ENCODE peak calls at places on chromosomes 3 and 15, in five cellular contexts. One of them, this sample, is unnamed. For H3K4me1, the result is how much of the 10 kb centered on the place peaks cover.

GRCh38 chr3:185347392-185347791 is 15.5 kb upstream of the MAP3K13 start:
- DNase-seq in mesendoderm: no peak
- DNase-seq in IMR-90: no peak
- DNase-seq in mammary epithelial cell: no peak
- DNase-seq in fibroblast of lung: no peak
- DNase-seq in this sample: no peak

GRCh38 chr3:58347984-58348383 is 15.3 kb downstream of the PXK start:
- DNase-seq in fibroblast of lung: no peak
- DNase-seq in IMR-90: no peak
- DNase-seq in mammary epithelial cell: no peak
- DNase-seq in mesendoderm: no peak
- DNase-seq in this sample: no peak

GRCh38 chr15:90059208-90059985 is 42.9 kb downstream of the IDH2 start:
- DNase-seq in mesendoderm: peak
- DNase-seq in fibroblast of lung: no peak
- DNase-seq in mammary epithelial cell: no peak
- DNase-seq in IMR-90: no peak
- DNase-seq in this sample: peak

GRCh38 chr3:30426319-30426993 is 179.9 kb upstream of the TGFBR2 start:
- DNase-seq in mammary epithelial cell: no peak
- DNase-seq in fibroblast of lung: peak
- DNase-seq in mesendoderm: peak
- DNase-seq in IMR-90: peak
- DNase-seq in this sample: peak

GRCh38 chr3:14352002-14352627 is 50.3 kb upstream of the SLC6A6 start:
- DNase-seq in IMR-90: peak
- DNase-seq in fibroblast of lung: no peak
- DNase-seq in mammary epithelial cell: no peak
- DNase-seq in mesendoderm: peak
- DNase-seq in this sample: peak

GRCh38 chr15:20645956-20646355 is 104.4 kb upstream of the GOLGA6L6 start:
- DNase-seq in fibroblast of lung: no peak
- DNase-seq in IMR-90: no peak
- DNase-seq in mesendoderm: no peak
- DNase-seq in mammary epithelial cell: peak
- DNase-seq in this sample: peak

GRCh38 chr3:105836533-105836932 is 32.3 kb downstream of the CBLB start:
- DNase-seq in IMR-90: peak
- DNase-seq in fibroblast of lung: peak
- DNase-seq in mammary epithelial cell: peak
- DNase-seq in mesendoderm: no peak
- DNase-seq in this sample: no peak

GRCh38 chr3:63351159-63352007 is 73.3 kb downstream of the SYNPR start:
- DNase-seq in mammary epithelial cell: peak
- DNase-seq in IMR-90: peak
- DNase-seq in mesendoderm: peak
- DNase-seq in fibroblast of lung: peak
- DNase-seq in this sample: no peak

GRCh38 chr3:24145981-24146822 is 201.1 kb downstream of the NR1D2 start:
- DNase-seq in IMR-90: peak
- DNase-seq in mammary epithelial cell: peak
- DNase-seq in fibroblast of lung: peak
- DNase-seq in mesendoderm: peak
- DNase-seq in this sample: no peak

GRCh38 chr3:55664387-55664786 is 177.3 kb upstream of the WNT5A start:
- DNase-seq in fibroblast of lung: no peak
- DNase-seq in mesendoderm: peak
- DNase-seq in IMR-90: no peak
- DNase-seq in mammary epithelial cell: no peak
- DNase-seq in this sample: no peak

GRCh38 chr3:177382944-177383343 is 185.7 kb upstream of the TBL1XR1 start:
- DNase-seq in IMR-90: no peak
- DNase-seq in mammary epithelial cell: peak
- DNase-seq in fibroblast of lung: no peak
- DNase-seq in mesendoderm: no peak
- DNase-seq in this sample: no peak

GRCh38 chr15:67114846-67115521 is 49.6 kb downstream of the SMAD3 start:
- DNase-seq in mammary epithelial cell: no peak
- DNase-seq in mesendoderm: peak
- DNase-seq in fibroblast of lung: peak
- DNase-seq in IMR-90: peak
- DNase-seq in this sample: no peak

GRCh38 chr15:40470423-40471104 is at the start of gene CHST14:
- DNase-seq in fibroblast of lung: peak
- DNase-seq in mesendoderm: peak
- DNase-seq in IMR-90: peak
- DNase-seq in mammary epithelial cell: no peak
- DNase-seq in this sample: peak

GRCh38 chr3:138846350-138846756 is 11.6 kb upstream of the PIK3CB start:
- DNase-seq in IMR-90: no peak
- DNase-seq in fibroblast of lung: no peak
- DNase-seq in mesendoderm: peak
- DNase-seq in mammary epithelial cell: no peak
- DNase-seq in this sample: no peak

GRCh38 chr15:42152921-42153680 is 3.3 kb downstream of the PLA2G4F start:
- DNase-seq in mammary epithelial cell: no peak
- DNase-seq in mesendoderm: no peak
- DNase-seq in IMR-90: no peak
- DNase-seq in fibroblast of lung: no peak
- DNase-seq in this sample: no peak

GRCh38 chr3:4290272-4290893 is 12.8 kb upstream of the SETMAR start:
- DNase-seq in mammary epithelial cell: peak
- DNase-seq in fibroblast of lung: peak
- DNase-seq in mesendoderm: peak
- DNase-seq in IMR-90: peak
- DNase-seq in this sample: no peak

GRCh38 chr3:155701882-155702465 is 42.9 kb downstream of the PLCH1 start:
- DNase-seq in IMR-90: peak
- DNase-seq in fibroblast of lung: peak
- DNase-seq in mesendoderm: peak
- DNase-seq in mammary epithelial cell: peak
- DNase-seq in this sample: no peak

GRCh38 chr15:38041576-38041975 is 107.1 kb downstream of the TMCO5A start:
- DNase-seq in fibroblast of lung: peak
- DNase-seq in mesendoderm: peak
- DNase-seq in mammary epithelial cell: peak
- DNase-seq in IMR-90: peak
- DNase-seq in this sample: no peak

GRCh38 chr3:43691120-43692002 is 623 bp downstream of the ABHD5 start:
- DNase-seq in fibroblast of lung: peak
- DNase-seq in IMR-90: peak
- DNase-seq in mammary epithelial cell: peak
- DNase-seq in mesendoderm: peak
- DNase-seq in this sample: peak

GRCh38 chr3:117893638-117894037 is 1141.0 kb downstream of the IGSF11 start:
- DNase-seq in mammary epithelial cell: no peak
- DNase-seq in fibroblast of lung: peak
- DNase-seq in IMR-90: no peak
- DNase-seq in mesendoderm: no peak
- DNase-seq in this sample: no peak

GRCh38 chr3:8538904-8539303 is 37.3 kb downstream of the LMCD1 start:
- DNase-seq in IMR-90: peak
- DNase-seq in mammary epithelial cell: no peak
- DNase-seq in mesendoderm: no peak
- DNase-seq in fibroblast of lung: peak
- DNase-seq in this sample: no peak

GRCh38 chr15:77020348-77021087 is 25.6 kb downstream of the PSTPIP1 start:
- DNase-seq in mesendoderm: no peak
- DNase-seq in IMR-90: no peak
- DNase-seq in mammary epithelial cell: no peak
- DNase-seq in fibroblast of lung: no peak
- DNase-seq in this sample: peak

GRCh38 chr15:88909956-88910831 is 3.0 kb downstream of the MFGE8 start:
- DNase-seq in fibroblast of lung: no peak
- DNase-seq in IMR-90: no peak
- DNase-seq in mesendoderm: no peak
- DNase-seq in mammary epithelial cell: no peak
- DNase-seq in this sample: no peak

GRCh38 chr15:76299786-76300185 is 11.5 kb downstream of the ETFA start:
- DNase-seq in fibroblast of lung: no peak
- DNase-seq in mesendoderm: no peak
- DNase-seq in mammary epithelial cell: no peak
- DNase-seq in IMR-90: no peak
- DNase-seq in this sample: no peak

GRCh38 chr3:73353661-73354217 is 271.0 kb downstream of the PDZRN3 start:
- DNase-seq in mesendoderm: peak
- DNase-seq in fibroblast of lung: peak
- DNase-seq in IMR-90: peak
- DNase-seq in mammary epithelial cell: no peak
- DNase-seq in this sample: no peak

GRCh38 chr15:47442366-47442765 is 274.9 kb upstream of the SEMA6D start:
- DNase-seq in IMR-90: peak
- DNase-seq in mesendoderm: no peak
- DNase-seq in mammary epithelial cell: no peak
- DNase-seq in fibroblast of lung: no peak
- DNase-seq in this sample: no peak

GRCh38 chr3:25021816-25022215 is 406.2 kb upstream of the RARB start:
- DNase-seq in IMR-90: peak
- DNase-seq in mammary epithelial cell: peak
- DNase-seq in fibroblast of lung: peak
- DNase-seq in mesendoderm: peak
- DNase-seq in this sample: no peak

GRCh38 chr3:147404000-147404799 is 2.1 kb downstream of the ZIC4 start:
- DNase-seq in mesendoderm: no peak
- DNase-seq in mammary epithelial cell: no peak
- DNase-seq in fibroblast of lung: no peak
- DNase-seq in IMR-90: no peak
- DNase-seq in this sample: no peak

GRCh38 chr15:28919679-28920655 is 34.2 kb downstream of the APBA2 start:
- DNase-seq in mammary epithelial cell: no peak
- DNase-seq in IMR-90: no peak
- DNase-seq in mesendoderm: no peak
- DNase-seq in fibroblast of lung: no peak
- DNase-seq in this sample: no peak

GRCh38 chr15:57150066-57150865 is 226.0 kb upstream of the CGNL1 start:
- DNase-seq in mammary epithelial cell: peak
- DNase-seq in IMR-90: peak
- DNase-seq in fibroblast of lung: peak
- DNase-seq in mesendoderm: no peak
- DNase-seq in this sample: no peak

GRCh38 chr15:70270752-70271111 is 173.0 kb upstream of the TLE3 start:
- DNase-seq in IMR-90: no peak
- DNase-seq in mesendoderm: no peak
- DNase-seq in mammary epithelial cell: no peak
- DNase-seq in fibroblast of lung: no peak
- DNase-seq in this sample: no peak

GRCh38 chr15:70271422-70272088 is 173.8 kb upstream of the TLE3 start:
- DNase-seq in IMR-90: peak
- DNase-seq in fibroblast of lung: peak
- DNase-seq in mesendoderm: peak
- DNase-seq in mammary epithelial cell: peak
- DNase-seq in this sample: no peak

GRCh38 chr15:70269331-70269911 is 171.7 kb upstream of the TLE3 start:
- DNase-seq in mammary epithelial cell: no peak
- DNase-seq in fibroblast of lung: no peak
- DNase-seq in IMR-90: no peak
- DNase-seq in mesendoderm: no peak
- DNase-seq in this sample: no peak

GRCh38 chr15:70268698-70269251 is 171.1 kb upstream of the TLE3 start:
- DNase-seq in mesendoderm: peak
- DNase-seq in fibroblast of lung: peak
- DNase-seq in IMR-90: no peak
- DNase-seq in mammary epithelial cell: no peak
- DNase-seq in this sample: peak

GRCh38 chr15:70269991-70270751 is 172.5 kb upstream of the TLE3 start:
- DNase-seq in fibroblast of lung: no peak
- DNase-seq in mammary epithelial cell: no peak
- DNase-seq in mesendoderm: no peak
- DNase-seq in IMR-90: no peak
- DNase-seq in this sample: peak
- H3K4me1 ChIP-seq in fibroblast of lung: under half
- H3K4me1 ChIP-seq in mammary epithelial cell: under half
- H3K4me1 ChIP-seq in mesendoderm: under half
- H3K4me1 ChIP-seq in IMR-90: under half
- H3K4me1 ChIP-seq in this sample: under half

DNA sequence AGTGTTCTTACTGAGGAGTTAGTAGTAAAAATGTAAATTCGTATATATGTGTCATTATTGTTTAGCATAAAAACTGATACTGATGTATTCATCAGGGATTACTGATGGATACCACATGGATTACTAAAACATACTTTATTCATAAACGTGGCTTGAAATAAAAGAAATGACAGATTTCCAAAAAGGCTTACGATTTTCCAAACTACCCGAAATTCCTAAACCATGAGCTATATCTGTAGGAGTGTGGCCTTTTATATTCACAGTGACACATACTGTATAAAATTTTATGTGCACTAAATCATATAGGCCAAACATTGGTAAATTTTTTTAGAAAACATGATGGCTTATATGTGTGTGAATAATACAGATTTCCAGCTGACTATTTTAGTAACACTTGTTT is 6.9 kb downstream of the TSC22D2 start:
- DNase-seq in mesendoderm: no peak
- DNase-seq in mammary epithelial cell: no peak
- DNase-seq in fibroblast of lung: peak
- DNase-seq in IMR-90: peak
- DNase-seq in this sample: no peak
- H3K27ac ChIP-seq in mesendoderm: no peak
- H3K27ac ChIP-seq in mammary epithelial cell: peak
- H3K27ac ChIP-seq in fibroblast of lung: peak
- H3K27ac ChIP-seq in IMR-90: no peak
- H3K27ac ChIP-seq in this sample: no peak

DNA sequence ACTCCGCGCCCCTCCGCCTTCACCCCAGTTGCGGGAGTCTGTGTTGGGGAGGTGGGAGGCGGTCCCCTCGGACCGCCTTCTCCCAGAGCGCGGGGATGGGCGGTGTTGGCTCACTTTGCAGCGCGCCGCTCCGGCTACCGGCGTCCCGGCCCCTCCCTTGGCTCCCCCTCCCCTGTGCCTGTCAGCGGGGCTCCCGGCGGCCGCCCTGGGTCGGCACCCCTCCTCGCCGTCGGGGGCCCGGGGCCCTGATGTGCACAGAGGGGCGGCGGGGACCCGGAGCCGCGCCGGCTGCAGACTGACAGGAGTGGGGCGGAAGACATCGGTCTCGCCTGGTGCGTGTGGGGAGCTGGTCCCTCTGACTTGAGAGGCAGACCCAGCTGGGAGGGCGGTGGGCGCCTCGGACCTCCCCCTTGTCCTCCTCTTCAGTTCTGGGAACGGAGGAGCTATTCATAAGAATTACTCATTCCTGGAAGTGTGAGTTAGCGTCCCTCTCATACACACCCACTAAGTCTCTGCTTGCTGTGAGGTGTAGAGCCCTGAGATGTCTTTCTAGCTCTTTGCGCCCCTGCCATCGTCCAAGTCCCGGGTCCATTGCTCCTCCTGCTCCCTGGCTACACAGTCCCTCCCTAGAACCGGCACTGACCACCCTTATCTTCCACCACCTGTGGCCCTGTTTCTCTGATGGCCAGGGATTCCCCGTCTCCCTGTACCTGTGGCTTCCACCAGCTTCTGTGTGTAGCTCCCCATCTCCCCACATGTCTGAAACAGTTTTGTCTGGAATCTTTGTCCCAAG is 42.3 kb upstream of the ROPN1 start:
- DNase-seq in mesendoderm: peak
- DNase-seq in IMR-90: no peak
- DNase-seq in mammary epithelial cell: no peak
- DNase-seq in fibroblast of lung: peak
- DNase-seq in this sample: peak
- H3K9ac ChIP-seq in mesendoderm: peak
- H3K9ac ChIP-seq in IMR-90: no peak
- H3K9ac ChIP-seq in mammary epithelial cell: no peak
- H3K9ac ChIP-seq in fibroblast of lung: no peak
- H3K9ac ChIP-seq in this sample: no peak

GRCh38 chr3:71514621-71515020 is 68.9 kb downstream of the FOXP1 start:
- DNase-seq in IMR-90: peak
- DNase-seq in mammary epithelial cell: peak
- DNase-seq in fibroblast of lung: peak
- DNase-seq in mesendoderm: no peak
- DNase-seq in this sample: no peak
- H3K4me1 ChIP-seq in IMR-90: under half
- H3K4me1 ChIP-seq in mammary epithelial cell: under half
- H3K4me1 ChIP-seq in fibroblast of lung: under half
- H3K4me1 ChIP-seq in mesendoderm: under half
- H3K4me1 ChIP-seq in this sample: under half

This sample was measured in kidney.